ENCODE peak calls at places on chromosomes 3 and 15, in four cellular contexts. U, W, N and P are unnamed samples. For H3K4me1, the result is how much of the 10 kb centered on the place peaks cover.

GRCh38 chr15:89761009-89761831 is 10.2 kb upstream of the MESP1 start:
- DNase-seq in W (no peak), N (no peak), U (no peak), P (peak)

GRCh38 chr3:58044656-58045055 is 36.4 kb downstream of the FLNB start:
- DNase-seq in W (no peak), U (no peak), N (no peak), P (no peak)

GRCh38 chr3:99419111-99419510 is 219.3 kb upstream of the COL8A1 start:
- DNase-seq in U (no peak), N (no peak), W (no peak), P (no peak)

GRCh38 chr15:71093089-71094024 is 21.9 kb upstream of the THSD4 start:
- DNase-seq in W (no peak), U (no peak), N (no peak), P (peak)

GRCh38 chr3:123104550-123104949 is 37.7 kb downstream of the PDIA5 start:
- DNase-seq in W (no peak), U (no peak), N (peak), P (no peak)

GRCh38 chr15:82646250-82647044 is 716 bp downstream of the CPEB1 start:
- DNase-seq in N (no peak), U (peak), W (peak), P (no peak)

GRCh38 chr3:195571361-195571760 is 12.4 kb downstream of the APOD start:
- DNase-seq in W (peak), U (no peak), N (no peak), P (no peak)

GRCh38 chr3:196948442-196949365 is 6.4 kb upstream of the NCBP2 start:
- DNase-seq in W (peak), U (peak), N (no peak), P (no peak)

GRCh38 chr3:58215317-58216025 is 4.7 kb upstream of the DNASE1L3 start:
- DNase-seq in W (no peak), U (no peak), N (no peak), P (no peak)

GRCh38 chr3:43213631-43214030 is 72.7 kb upstream of the SNRK start:
- DNase-seq in U (no peak), N (no peak), W (no peak), P (no peak)

GRCh38 chr15:56917652-56918045 is 795 bp upstream of the TCF12 start:
- DNase-seq in W (no peak), N (no peak), U (no peak), P (no peak)

GRCh38 chr3:16369885-16370284 is 104.9 kb downstream of the OXNAD1 start:
- DNase-seq in N (no peak), W (no peak), U (peak), P (no peak)

GRCh38 chr15:77503764-77504163 is 83.1 kb downstream of the HMG20A start:
- DNase-seq in N (no peak), W (no peak), U (no peak), P (no peak)

GRCh38 chr3:14803101-14803980 is 15.4 kb upstream of the FGD5 start:
- DNase-seq in N (peak), U (peak), W (peak), P (no peak)

GRCh38 chr3:88725440-88725839 is 382.0 kb upstream of the EPHA3 start:
- DNase-seq in W (no peak), N (no peak), U (no peak), P (no peak)

GRCh38 chr15:55353030-55353429 is 34.0 kb downstream of the PIGB start:
- DNase-seq in U (peak), N (no peak), W (no peak), P (no peak)

GRCh38 chr3:26353052-26353451 is 269.5 kb upstream of the LRRC3B start:
- DNase-seq in U (no peak), W (no peak), N (no peak), P (no peak)

GRCh38 chr15:40936709-40937666 is 7.8 kb downstream of the DLL4 start:
- DNase-seq in W (no peak), U (no peak), N (no peak), P (no peak)

GRCh38 chr3:123728014-123728413 is 143.2 kb upstream of the HACD2 start:
- DNase-seq in U (no peak), N (no peak), W (no peak), P (no peak)

GRCh38 chr3:188152660-188153497 is 1.1 kb upstream of the LPP start:
- DNase-seq in W (no peak), N (peak), U (peak), P (peak)

GRCh38 chr3:47421741-47422649 is 41.2 kb downstream of the PTPN23 start:
- DNase-seq in U (no peak), N (peak), W (no peak), P (no peak)

DNA sequence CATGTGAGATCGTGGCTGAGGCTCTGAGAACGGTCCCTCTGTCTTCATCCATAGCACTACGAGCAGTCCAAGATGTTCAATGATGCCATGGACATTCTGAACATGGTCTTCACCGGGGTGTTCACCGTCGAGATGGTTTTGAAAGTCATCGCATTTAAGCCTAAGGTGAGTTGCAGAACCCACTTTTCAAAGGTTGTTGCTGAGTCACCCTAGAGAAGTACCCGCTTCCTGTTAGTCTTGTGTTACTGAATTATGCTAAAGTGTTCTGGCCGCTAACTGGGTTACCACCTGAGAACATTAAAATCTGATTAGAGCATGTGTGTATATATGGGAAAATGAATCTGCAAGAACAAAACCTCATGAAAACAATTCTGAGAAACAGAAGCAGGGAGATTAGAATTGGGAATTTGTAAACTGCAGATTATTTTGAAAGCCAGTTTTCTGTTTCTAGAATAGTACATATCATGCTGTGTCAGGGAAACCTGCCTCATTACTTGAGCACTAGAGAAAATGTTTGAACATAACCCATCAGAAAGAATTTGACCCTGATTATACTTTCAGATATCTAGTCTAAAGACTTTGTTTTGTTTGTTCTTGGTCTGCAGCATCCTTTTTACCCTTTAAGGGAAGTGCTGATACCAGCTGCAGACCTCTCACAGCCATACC is 92.6 kb downstream of the CHDH start:
- DNase-seq in W (no peak), N (no peak), U (no peak), P (no peak)
- H3K4me1 ChIP-seq in W (under half), N (under half), U (under half), P (under half)

GRCh38 chr15:47870300-47870955 is 153.1 kb downstream of the SEMA6D start:
- DNase-seq in U (no peak), N (no peak), W (no peak), P (no peak)

GRCh38 chr15:47872208-47872607 is 154.9 kb downstream of the SEMA6D start:
- DNase-seq in N (no peak), W (no peak), U (no peak), P (no peak)

GRCh38 chr15:47876986-47877385 is 159.7 kb downstream of the SEMA6D start:
- DNase-seq in U (no peak), W (no peak), N (no peak), P (no peak)

GRCh38 chr15:47872869-47873301 is 155.6 kb downstream of the SEMA6D start:
- DNase-seq in U (no peak), W (no peak), N (no peak), P (no peak)

GRCh38 chr15:47870956-47871625 is 153.8 kb downstream of the SEMA6D start:
- DNase-seq in N (no peak), U (no peak), W (no peak), P (no peak)
- H3K27ac ChIP-seq in N (no peak), U (no peak), W (no peak), P (no peak)

GRCh38 chr3:69509288-69509687 is 123.4 kb upstream of the FRMD4B start:
- DNase-seq in U (no peak), W (no peak), N (no peak), P (no peak)

GRCh38 chr3:69505770-69506407 is 120.0 kb upstream of the FRMD4B start:
- DNase-seq in W (no peak), N (no peak), U (no peak), P (no peak)

GRCh38 chr3:69511361-69511760 is 125.5 kb upstream of the FRMD4B start:
- DNase-seq in N (no peak), W (no peak), U (no peak), P (no peak)

GRCh38 chr3:69510481-69511031 is 124.7 kb upstream of the FRMD4B start:
- DNase-seq in N (no peak), U (no peak), W (no peak), P (no peak)
- TF ChIP-seq POLR2AphosphoS5 in N (no peak), U (no peak), W (no peak), P (no peak)

DNA sequence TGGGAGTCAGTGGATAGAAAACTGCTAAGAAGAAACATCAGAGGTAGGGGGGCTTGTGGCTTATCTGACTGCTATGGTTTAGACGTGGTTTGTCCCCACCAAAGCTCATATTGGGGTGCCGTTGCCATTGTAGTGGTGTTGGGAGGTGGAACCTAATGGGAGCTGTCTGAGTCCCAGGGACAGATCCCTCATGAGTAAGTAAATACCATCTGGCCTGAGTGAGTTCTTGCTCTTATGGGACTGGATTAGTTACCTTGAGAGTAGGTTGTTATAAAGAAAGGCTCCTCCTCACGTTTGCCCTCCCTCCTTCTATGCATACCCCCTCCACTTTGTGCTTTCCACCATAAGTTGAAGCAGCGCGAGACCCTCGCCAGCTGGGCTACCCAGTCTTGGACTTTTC is 53.4 kb upstream of the VILL start:
- DNase-seq in U (no peak), N (no peak), W (no peak), P (no peak)
- H3K4me1 ChIP-seq in U (under half), N (under half), W (under half), P (under half)

GRCh38 chr15:96273317-96274086 is 57.0 kb upstream of the NR2F2 start:
- DNase-seq in U (no peak), W (peak), N (no peak), P (no peak)
- H3K27ac ChIP-seq in U (no peak), W (peak), N (no peak), P (no peak)

DNA sequence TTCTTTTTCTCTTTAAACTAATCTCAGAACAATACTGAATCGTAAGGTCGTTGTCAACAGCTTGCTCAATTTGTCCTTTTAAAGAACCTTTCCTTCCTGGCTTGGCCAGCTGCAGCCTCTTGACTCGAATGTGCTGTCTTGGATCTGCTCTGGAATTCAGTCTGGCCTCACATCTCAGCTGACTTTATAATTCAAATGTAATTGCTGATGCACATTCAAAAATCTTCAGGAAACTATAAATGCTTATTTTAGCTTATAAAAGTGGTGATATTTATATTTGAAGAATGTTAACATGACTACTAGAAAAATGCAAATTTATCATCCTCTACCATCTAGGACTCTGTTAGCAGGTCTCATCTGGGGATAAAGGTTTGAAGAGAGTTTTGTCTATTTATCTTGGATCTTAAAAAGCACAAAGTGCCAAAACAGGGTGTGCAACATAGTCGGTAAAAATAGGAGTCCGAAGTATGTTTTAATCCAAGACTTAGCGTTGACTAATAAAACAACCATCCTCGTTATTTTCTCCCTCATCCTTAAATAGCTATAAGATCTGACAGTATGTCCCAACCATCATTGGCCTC is 1035.2 kb downstream of the MCTP2 start:
- DNase-seq in U (no peak), N (no peak), W (no peak), P (no peak)
- TF ChIP-seq POLR2AphosphoS5 in U (no peak), N (no peak), W (no peak), P (no peak)

GRCh38 chr3:128170866-128171516 is 17.7 kb downstream of the EEFSEC start:
- DNase-seq in U (peak), W (peak), N (peak), P (peak)

GRCh38 chr3:128168830-128169229 is 15.5 kb downstream of the EEFSEC start:
- DNase-seq in W (no peak), N (no peak), U (no peak), P (no peak)

GRCh38 chr3:128166971-128167453 is 13.7 kb downstream of the EEFSEC start:
- DNase-seq in U (no peak), W (no peak), N (no peak), P (no peak)

GRCh38 chr3:128167646-128167972 is 14.3 kb downstream of the EEFSEC start:
- DNase-seq in U (no peak), N (no peak), W (no peak), P (no peak)

DNA sequence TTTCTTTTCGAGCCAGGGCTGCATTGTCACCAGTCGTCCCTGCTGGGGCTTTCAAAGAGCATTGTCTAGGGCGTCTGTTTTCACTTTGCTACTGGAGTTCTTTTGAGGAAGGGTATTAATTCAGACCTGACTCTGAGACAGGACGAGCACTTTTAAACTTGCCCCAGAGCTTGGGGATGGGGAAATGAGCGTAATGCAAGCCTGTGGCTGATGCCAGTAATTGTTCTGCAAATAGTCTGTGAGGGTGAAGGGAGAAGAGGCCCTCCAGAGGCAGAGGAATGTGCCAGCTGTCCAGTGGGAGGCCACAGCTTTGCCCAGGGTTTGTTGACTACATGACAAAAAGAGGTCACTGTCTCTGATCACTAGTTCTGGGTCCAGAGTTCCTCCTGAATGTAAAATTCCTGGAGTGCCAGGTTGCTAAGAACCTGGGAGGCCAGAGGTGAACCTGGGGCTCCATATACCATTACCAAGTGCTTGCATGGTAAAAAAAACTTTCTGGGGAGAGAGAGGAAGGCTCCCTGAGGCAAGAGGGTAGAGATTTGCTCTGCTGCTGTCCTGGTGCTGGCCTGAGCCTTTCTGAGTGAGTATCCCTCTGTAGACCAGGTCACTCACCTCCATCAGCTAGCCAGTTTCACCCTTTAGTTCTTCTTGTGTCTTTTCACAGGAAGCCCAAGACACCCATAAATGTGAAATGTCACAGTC is 14.8 kb downstream of the EEFSEC start:
- DNase-seq in W (no peak), N (peak), U (no peak), P (no peak)
- H3K4me1 ChIP-seq in W (under half), N (half or more), U (under half), P (under half)

GRCh38 chr15:101220060-101220459 is 31.8 kb downstream of the CHSY1 start:
- DNase-seq in W (no peak), U (no peak), N (no peak), P (no peak)
- H3K27ac ChIP-seq in W (no peak), U (no peak), N (no peak), P (no peak)

DNA sequence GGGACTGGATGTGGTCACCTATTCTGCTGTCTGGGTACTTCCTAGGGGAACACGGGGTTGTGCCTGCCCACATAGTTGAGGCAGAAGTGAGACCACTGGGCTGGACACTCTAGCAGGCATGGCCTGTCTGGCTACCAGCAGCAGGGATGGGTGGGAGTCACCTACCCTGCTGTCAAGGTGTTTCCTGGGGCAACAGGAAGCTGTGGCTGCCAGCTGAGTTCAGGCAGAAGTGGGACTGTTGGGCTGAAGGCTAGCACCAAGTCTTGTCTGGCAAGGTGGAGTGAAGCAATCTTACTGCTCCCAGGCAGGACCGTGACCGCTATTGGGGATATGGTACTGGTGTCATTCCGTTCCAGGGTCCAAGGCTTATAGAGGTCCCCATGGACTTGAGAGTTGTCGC is 20.3 kb upstream of the ZDHHC23 start:
- DNase-seq in U (no peak), N (no peak), W (no peak), P (no peak)
- TF ChIP-seq POLR2AphosphoS5 in U (no peak), N (no peak), W (no peak), P (no peak)

DNA sequence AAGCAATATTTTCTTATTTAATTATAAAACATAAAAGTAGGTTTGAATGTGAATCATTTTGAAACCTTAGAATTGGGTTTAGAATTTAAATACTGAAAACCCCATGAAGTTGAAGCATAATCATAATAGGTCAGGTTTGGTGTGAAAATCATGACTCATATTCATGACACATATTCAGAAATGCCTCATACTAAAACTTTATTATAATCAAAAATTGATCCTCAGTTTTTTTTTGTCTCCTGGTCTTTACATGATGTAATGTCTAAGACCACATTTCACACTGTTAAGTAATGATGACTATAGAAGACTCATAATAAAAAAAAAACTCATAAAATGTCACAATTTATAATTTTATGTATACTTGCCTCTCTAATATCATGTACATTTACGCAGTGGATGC is 190.4 kb downstream of the FOXP1 start:
- DNase-seq in W (no peak), N (no peak), U (no peak), P (no peak)
- H3K4me1 ChIP-seq in W (under half), N (under half), U (under half), P (under half)